ENCODE peak calls at places on chromosomes 2 and 18, in four cellular contexts. F, G, T and C are unnamed samples.

GRCh38 chr2:240494194-240494793 is 58.8 kb downstream of the GPC1 start:
- DNase-seq in F (no peak), G (no peak), T (no peak), C (no peak)

GRCh38 chr2:102103992-102104871 is 38.3 kb upstream of the IL1R1 start:
- DNase-seq in F (peak), G (peak), T (peak), C (no peak)

GRCh38 chr2:233056961-233057605 is 3.1 kb upstream of the INPP5D start:
- DNase-seq in F (no peak), G (no peak), T (no peak), C (no peak)

GRCh38 chr2:238596571-238597551 is 170.1 kb downstream of the ASB1 start:
- DNase-seq in F (peak), G (peak), T (peak), C (no peak)

GRCh38 chr2:160751021-160751420 is 257.4 kb upstream of the RBMS1 start:
- DNase-seq in F (peak), G (no peak), T (no peak), C (no peak)

GRCh38 chr2:15560404-15560987 is 638 bp downstream of the NBAS start:
- DNase-seq in F (peak), G (no peak), T (peak), C (no peak)

GRCh38 chr18:48675912-48676311 is 137.1 kb downstream of the CTIF start:
- DNase-seq in F (no peak), G (no peak), T (no peak), C (no peak)

GRCh38 chr18:59990121-59990818 is 90.5 kb downstream of the PMAIP1 start:
- DNase-seq in F (no peak), G (no peak), T (no peak), C (no peak)

GRCh38 chr18:21604711-21605110 is 4.2 kb upstream of the ESCO1 start:
- DNase-seq in F (no peak), G (no peak), T (peak), C (no peak)

GRCh38 chr18:72605350-72605749 is 61.2 kb upstream of the CBLN2 start:
- DNase-seq in F (no peak), G (no peak), T (no peak), C (no peak)